ENCODE peak calls at places on chromosomes 2 and 18, in ten cellular contexts. S is HCT116, Y is K562, B is HepG2, E is transverse colon, L is Panc1, N is vagina, R is esophagus muscularis mucosa, Z is spleen, X is upper lobe of left lung. Q is an unnamed sample. For H3K4me1, the result is how much of the 10 kb centered on the place peaks cover.

GRCh38 chr18:47791461-47791860 is 139.0 kb downstream of the SMAD2 start:
- DNase-seq in S (no peak), Y (no peak), B (no peak), E (no peak), L (no peak), N (peak), R (no peak), Z (no peak), X (no peak), Q (no peak)

GRCh38 chr2:55099878-55100820 is 49.9 kb upstream of the RTN4 start:
- DNase-seq in S (no peak), Y (no peak), B (no peak), E (no peak), L (no peak), N (no peak), R (peak), Z (no peak), X (no peak), Q (no peak)

GRCh38 chr2:221606369-221606768 is 34.3 kb upstream of the EPHA4 start:
- DNase-seq in S (no peak), Y (no peak), B (no peak), E (no peak), L (no peak), N (no peak), R (no peak), Z (no peak), X (no peak), Q (peak)

GRCh38 chr2:210715560-210715959 is 159.2 kb downstream of the CPS1 start:
- DNase-seq in S (no peak), Y (no peak), B (no peak), E (no peak), L (no peak), N (no peak), R (no peak), Z (no peak), X (no peak), Q (no peak)

GRCh38 chr2:1518891-1519530 is 105.7 kb downstream of the TPO start:
- DNase-seq in S (no peak), Y (no peak), B (no peak), E (peak), L (no peak), N (no peak), R (no peak), Z (peak), X (peak), Q (no peak)

GRCh38 chr2:238169708-238170251 is 11.0 kb downstream of the ERFE start:
- DNase-seq in S (no peak), Y (no peak), B (no peak), E (no peak), L (peak), N (no peak), R (no peak), Z (no peak), X (peak), Q (no peak)

GRCh38 chr18:3051718-3052410 is 38.9 kb upstream of the LPIN2 start:
- DNase-seq in S (no peak), Y (no peak), B (peak), E (peak), L (no peak), N (no peak), R (no peak), Z (no peak), X (peak), Q (no peak)

GRCh38 chr2:134227666-134228065 is 26.2 kb upstream of the MGAT5 start:
- DNase-seq in S (no peak), Y (no peak), B (no peak), E (no peak), L (no peak), N (no peak), R (no peak), Z (no peak), X (no peak), Q (no peak)

GRCh38 chr2:233100192-233100998 is 40.3 kb downstream of the INPP5D start:
- DNase-seq in S (no peak), Y (no peak), B (no peak), E (peak), L (no peak), N (no peak), R (no peak), Z (peak), X (no peak), Q (no peak)

GRCh38 chr2:13638181-13638580 is 921.4 kb downstream of the TRIB2 start:
- DNase-seq in S (no peak), Y (no peak), B (no peak), E (no peak), L (no peak), N (no peak), R (no peak), Z (no peak), X (no peak), Q (no peak)

GRCh38 chr18:55415258-55415871 is 172.6 kb downstream of the TCF4 start:
- DNase-seq in S (peak), Y (peak), B (peak), E (peak), L (peak), N (no peak), R (peak), Z (peak), X (peak), Q (peak)

GRCh38 chr2:82795446-82795845 is 1663.6 kb downstream of the SUCLG1 start:
- DNase-seq in S (peak), Y (no peak), B (no peak), E (no peak), L (peak), N (no peak), R (no peak), Z (no peak), X (no peak), Q (no peak)

GRCh38 chr2:238220892-238221521 is 17.5 kb upstream of the ILKAP start:
- DNase-seq in S (no peak), Y (no peak), B (peak), E (no peak), L (no peak), N (no peak), R (no peak), Z (no peak), X (no peak), Q (no peak)

GRCh38 chr2:207230261-207231105 is 64.7 kb upstream of the KLF7 start:
- DNase-seq in S (peak), Y (peak), B (peak), E (no peak), L (no peak), N (no peak), R (no peak), Z (no peak), X (no peak), Q (peak)

GRCh38 chr2:37625781-37626548 is 45.5 kb downstream of the CDC42EP3 start:
- DNase-seq in S (no peak), Y (no peak), B (no peak), E (peak), L (no peak), N (no peak), R (no peak), Z (peak), X (peak), Q (no peak)

GRCh38 chr2:237868631-237869356 is 9.4 kb downstream of the RAMP1 start:
- DNase-seq in S (no peak), Y (no peak), B (no peak), E (no peak), L (no peak), N (peak), R (no peak), Z (no peak), X (no peak), Q (no peak)

GRCh38 chr2:158610059-158610458 is 153.3 kb downstream of the PKP4 start:
- DNase-seq in S (no peak), Y (no peak), B (no peak), E (no peak), L (no peak), N (no peak), R (no peak), Z (no peak), X (no peak), Q (no peak)

GRCh38 chr2:105919826-105920225 is 175.1 kb downstream of the NCK2 start:
- DNase-seq in S (peak), Y (peak), B (peak), E (peak), L (no peak), N (no peak), R (no peak), Z (no peak), X (no peak), Q (peak)

GRCh38 chr2:98871506-98871905 is 64.5 kb downstream of the CRACDL start:
- DNase-seq in S (no peak), Y (no peak), B (no peak), E (no peak), L (no peak), N (no peak), R (peak), Z (no peak), X (no peak), Q (no peak)

GRCh38 chr2:64485961-64486360 is 32.0 kb downstream of the LGALSL start:
- DNase-seq in S (no peak), Y (no peak), B (no peak), E (peak), L (no peak), N (no peak), R (no peak), Z (no peak), X (no peak), Q (no peak)

GRCh38 chr18:68494802-68495560 is 219.9 kb downstream of the TMX3 start:
- DNase-seq in S (no peak), Y (no peak), B (no peak), E (no peak), L (no peak), N (no peak), R (no peak), Z (no peak), X (no peak), Q (peak)

GRCh38 chr2:154133823-154134222 is 262.1 kb downstream of the GALNT13 start:
- DNase-seq in S (no peak), Y (no peak), B (no peak), E (no peak), L (no peak), N (no peak), R (no peak), Z (no peak), X (no peak), Q (no peak)

GRCh38 chr2:42331569-42332284 is 29.3 kb downstream of the COX7A2L start:
- DNase-seq in S (no peak), Y (no peak), B (no peak), E (no peak), L (no peak), N (no peak), R (no peak), Z (no peak), X (no peak), Q (no peak)

GRCh38 chr18:51275712-51276473 is 78.4 kb upstream of the MEX3C start:
- DNase-seq in S (no peak), Y (no peak), B (no peak), E (peak), L (no peak), N (no peak), R (no peak), Z (no peak), X (no peak), Q (no peak)

GRCh38 chr18:76338619-76339245 is 156.3 kb downstream of the ZNF516 start:
- DNase-seq in S (no peak), Y (no peak), B (no peak), E (no peak), L (no peak), N (no peak), R (peak), Z (no peak), X (no peak), Q (no peak)

GRCh38 chr18:9578306-9578705 is 36.1 kb downstream of the PPP4R1 start:
- DNase-seq in S (no peak), Y (no peak), B (no peak), E (no peak), L (no peak), N (no peak), R (no peak), Z (no peak), X (no peak), Q (no peak)

GRCh38 chr2:165863816-165864221 is 69.8 kb upstream of the GALNT3 start:
- DNase-seq in S (no peak), Y (no peak), B (no peak), E (no peak), L (no peak), N (no peak), R (no peak), Z (no peak), X (no peak), Q (peak)

GRCh38 chr2:219125225-219125885 is 35.3 kb downstream of the NHEJ1 start:
- DNase-seq in S (peak), Y (peak), B (peak), E (peak), L (no peak), N (no peak), R (no peak), Z (no peak), X (peak), Q (no peak)

GRCh38 chr2:95109260-95109659 is 12.3 kb downstream of the MRPS5 start:
- DNase-seq in S (no peak), Y (no peak), B (no peak), E (no peak), L (no peak), N (no peak), R (no peak), Z (no peak), X (no peak), Q (no peak)

GRCh38 chr2:15800489-15801329 is 139.6 kb upstream of the MYCN start:
- DNase-seq in S (no peak), Y (no peak), B (peak), E (no peak), L (no peak), N (no peak), R (no peak), Z (no peak), X (no peak), Q (peak)

GRCh38 chr2:191625016-191625415 is 52.9 kb upstream of the NABP1 start:
- DNase-seq in S (no peak), Y (no peak), B (peak), E (no peak), L (no peak), N (no peak), R (no peak), Z (peak), X (peak), Q (no peak)

GRCh38 chr2:18356676-18357075 is 203.8 kb downstream of the RDH14 start:
- DNase-seq in S (no peak), Y (no peak), B (no peak), E (no peak), L (no peak), N (no peak), R (no peak), Z (no peak), X (no peak), Q (no peak)

GRCh38 chr18:37721544-37722302 is 156.1 kb upstream of the CELF4 start:
- DNase-seq in S (no peak), Y (no peak), B (no peak), E (no peak), L (no peak), N (no peak), R (no peak), Z (no peak), X (no peak), Q (no peak)

GRCh38 chr2:167454036-167454435 is 565.8 kb downstream of the XIRP2 start:
- DNase-seq in S (no peak), Y (no peak), B (no peak), E (no peak), L (no peak), N (no peak), R (no peak), Z (no peak), X (no peak), Q (no peak)

GRCh38 chr2:201777043-201777442 is 3.7 kb downstream of the ALS2 start:
- DNase-seq in S (no peak), Y (no peak), B (no peak), E (no peak), L (no peak), N (no peak), R (no peak), Z (no peak), X (no peak), Q (peak)

GRCh38 chr2:84969511-84970265 is 1.3 kb upstream of the KCMF1 start:
- DNase-seq in S (no peak), Y (no peak), B (no peak), E (no peak), L (no peak), N (no peak), R (no peak), Z (no peak), X (no peak), Q (no peak)

GRCh38 chr2:47664817-47665216 is 118.1 kb upstream of the MSH6 start:
- DNase-seq in S (no peak), Y (no peak), B (no peak), E (peak), L (no peak), N (no peak), R (no peak), Z (no peak), X (no peak), Q (peak)

GRCh38 chr2:96156926-96157648 is 11.8 kb upstream of the DUSP2 start:
- DNase-seq in S (no peak), Y (no peak), B (no peak), E (no peak), L (no peak), N (no peak), R (no peak), Z (peak), X (no peak), Q (no peak)

DNA sequence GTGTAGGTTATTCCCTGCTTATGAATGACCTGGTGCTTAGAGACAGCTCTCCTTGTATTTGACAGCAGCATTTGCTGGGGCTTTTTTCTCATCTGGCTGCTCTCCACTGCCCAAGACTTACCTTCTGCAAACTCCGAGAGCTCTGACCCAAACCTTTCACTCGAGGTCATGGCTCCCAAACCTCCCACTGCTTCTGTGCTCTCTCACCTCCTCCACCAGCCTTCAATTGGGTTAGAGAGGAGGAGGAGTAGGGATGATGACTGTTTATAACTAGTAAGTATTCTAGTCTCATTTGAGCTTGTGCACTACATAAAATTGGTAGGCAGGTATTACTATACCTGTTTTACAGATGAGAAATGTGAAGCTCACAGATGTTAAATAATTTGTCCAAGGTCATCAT is 40.1 kb downstream of the LIMS1 start:
- DNase-seq in S (no peak), Y (no peak), B (no peak), E (no peak), L (no peak), N (no peak), R (no peak), Z (no peak), X (no peak), Q (no peak)
- H3K4me1 ChIP-seq in S (under half), Y (under half), B (half or more), E (under half), L (half or more), N (under half), R (half or more), Z (under half), X (under half), Q (under half)

DNA sequence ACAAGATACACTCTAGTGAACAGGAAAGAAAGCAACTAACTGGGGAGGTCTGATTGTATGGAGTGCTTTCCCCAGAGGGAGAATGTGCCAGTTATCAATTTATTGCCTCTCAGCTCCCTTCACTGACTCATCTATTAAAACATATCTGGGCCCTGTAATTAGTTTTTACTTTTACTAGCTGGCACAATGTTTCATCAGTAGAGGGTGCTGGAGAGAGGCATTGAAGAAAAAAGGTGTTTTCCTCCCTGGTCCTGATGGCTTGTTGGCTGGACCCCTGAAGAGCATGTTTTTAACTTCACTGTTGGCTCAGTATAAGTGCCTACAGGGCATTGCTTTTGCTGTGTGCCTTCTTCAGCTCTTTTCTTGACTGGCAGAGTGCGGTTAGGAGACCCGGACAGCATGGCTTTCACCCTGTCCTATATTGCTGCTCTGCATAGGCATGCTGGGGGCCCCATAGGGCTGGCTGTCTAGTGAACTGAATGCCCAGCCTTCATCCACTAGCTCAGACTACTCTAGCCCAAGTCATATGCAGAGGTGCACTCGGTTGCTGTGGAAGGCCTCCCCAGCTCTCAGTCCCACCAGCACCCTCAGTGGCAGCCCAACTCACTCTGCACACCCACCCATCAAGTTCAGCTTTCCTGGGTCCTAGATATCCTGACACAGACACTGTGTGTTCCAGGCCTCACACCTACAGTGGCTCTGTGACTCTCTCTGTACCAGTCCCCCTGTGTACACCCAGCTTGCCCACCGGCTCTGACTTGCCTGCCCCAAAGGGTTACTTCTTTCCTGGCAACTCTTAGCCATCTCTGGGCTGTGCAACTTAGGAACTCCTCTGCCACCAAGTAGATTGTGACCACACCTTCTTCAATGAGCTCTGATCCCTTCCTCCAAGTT is 62.3 kb upstream of the ACYP2 start:
- DNase-seq in S (no peak), Y (no peak), B (no peak), E (no peak), L (no peak), N (no peak), R (no peak), Z (no peak), X (no peak), Q (peak)
- TF ChIP-seq POLR2AphosphoS5 in S (no peak), Y (no peak), B (no peak), E (no peak), L (no peak), N (no peak), R (no peak), Z (no peak), X (no peak), Q (no peak)

GRCh38 chr2:213065583-213066444 is 85.6 kb downstream of the IKZF2 start:
- DNase-seq in S (no peak), Y (no peak), B (no peak), E (peak), L (no peak), N (no peak), R (no peak), Z (peak), X (peak), Q (peak)
- H3K4me1 ChIP-seq in S (under half), Y (under half), B (under half), E (under half), L (under half), N (under half), R (under half), Z (under half), X (under half), Q (under half)

DNA sequence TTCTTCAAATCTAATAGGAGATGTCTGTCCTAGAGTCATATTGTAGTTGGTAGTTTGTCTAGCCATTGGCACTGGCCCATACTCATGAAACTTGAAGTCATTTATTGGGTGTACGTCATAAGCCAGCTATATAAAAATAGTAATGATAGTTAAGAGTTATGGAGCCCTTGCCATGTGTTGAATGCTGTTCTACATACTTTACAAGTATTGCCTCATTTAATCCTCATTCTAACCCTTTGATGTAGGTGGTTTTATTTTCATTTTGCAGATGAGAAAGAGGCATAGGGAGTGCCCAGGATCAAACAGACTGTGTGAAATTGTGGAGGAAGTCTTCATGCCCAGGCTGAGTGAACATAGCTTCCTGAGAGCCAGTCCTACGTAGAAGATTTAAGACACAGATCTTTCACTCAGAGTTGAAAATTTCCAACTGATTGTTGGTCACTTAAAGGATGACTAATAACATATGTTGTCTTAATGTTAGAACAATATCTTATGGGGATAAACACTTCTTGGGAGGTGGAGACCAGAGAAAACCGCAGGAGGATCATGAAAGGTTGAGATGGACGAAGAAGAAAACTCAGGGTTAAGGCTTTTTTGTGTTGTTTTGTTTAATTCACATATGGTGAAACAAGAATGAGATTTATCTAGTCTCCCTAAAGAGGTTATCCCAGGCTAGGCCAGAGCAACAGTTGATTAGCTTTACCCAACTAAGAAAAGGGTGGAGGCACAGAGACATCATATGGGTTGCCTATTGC is 156.0 kb downstream of the CERS6 start:
- DNase-seq in S (no peak), Y (no peak), B (no peak), E (no peak), L (no peak), N (no peak), R (no peak), Z (no peak), X (no peak), Q (no peak)
- TF ChIP-seq POLR2AphosphoS5 in S (no peak), Y (no peak), B (no peak), E (peak), L (no peak), N (no peak), R (no peak), Z (no peak), X (no peak), Q (no peak)